ENCODE peak calls at places on chromosomes 3 and 15, in four cellular contexts. D, O, S and A are unnamed samples.

GRCh38 chr15:101237161-101237775 is 14.6 kb downstream of the CHSY1 start:
- DNase-seq in O (no peak), D (no peak), S (no peak), A (no peak)

GRCh38 chr3:134896696-134897095 is 101.6 kb downstream of the EPHB1 start:
- DNase-seq in D (no peak), S (no peak), O (no peak), A (no peak)

GRCh38 chr3:17833786-17834559 is 91.5 kb upstream of the TBC1D5 start:
- DNase-seq in D (no peak), S (no peak), O (no peak), A (no peak)

GRCh38 chr3:172031957-172032356 is 7.4 kb upstream of the FNDC3B start:
- DNase-seq in D (no peak), S (no peak), O (no peak), A (no peak)

GRCh38 chr3:138356666-138357409 is 8.5 kb downstream of the MRAS start:
- DNase-seq in S (no peak), O (no peak), D (no peak), A (peak; percentile 57)

GRCh38 chr3:113534365-113534764 is 2.0 kb downstream of the SIDT1 start:
- DNase-seq in D (no peak), S (no peak), O (no peak), A (no peak)

GRCh38 chr15:67981118-67981685 is 72.9 kb upstream of the PIAS1 start:
- DNase-seq in D (no peak), O (no peak), S (no peak), A (no peak)

GRCh38 chr3:8539419-8539818 is 37.8 kb downstream of the LMCD1 start:
- DNase-seq in D (no peak), S (no peak), O (no peak), A (no peak)

GRCh38 chr3:50370594-50370993 is 11.3 kb upstream of the TMEM115 start:
- DNase-seq in S (peak; percentile 45), D (no peak), O (no peak), A (no peak)

GRCh38 chr3:157155591-157155990 is 4.4 kb downstream of the CCNL1 start:
- DNase-seq in O (no peak), D (no peak), S (no peak), A (no peak)

GRCh38 chr3:188389711-188390346 is 235.9 kb downstream of the LPP start:
- DNase-seq in D (no peak), S (no peak), O (peak; percentile 84), A (peak; percentile 73)
- TF ChIP-seq POLR2A in D (no peak), S (no peak), O (no peak), A (no peak)

DNA sequence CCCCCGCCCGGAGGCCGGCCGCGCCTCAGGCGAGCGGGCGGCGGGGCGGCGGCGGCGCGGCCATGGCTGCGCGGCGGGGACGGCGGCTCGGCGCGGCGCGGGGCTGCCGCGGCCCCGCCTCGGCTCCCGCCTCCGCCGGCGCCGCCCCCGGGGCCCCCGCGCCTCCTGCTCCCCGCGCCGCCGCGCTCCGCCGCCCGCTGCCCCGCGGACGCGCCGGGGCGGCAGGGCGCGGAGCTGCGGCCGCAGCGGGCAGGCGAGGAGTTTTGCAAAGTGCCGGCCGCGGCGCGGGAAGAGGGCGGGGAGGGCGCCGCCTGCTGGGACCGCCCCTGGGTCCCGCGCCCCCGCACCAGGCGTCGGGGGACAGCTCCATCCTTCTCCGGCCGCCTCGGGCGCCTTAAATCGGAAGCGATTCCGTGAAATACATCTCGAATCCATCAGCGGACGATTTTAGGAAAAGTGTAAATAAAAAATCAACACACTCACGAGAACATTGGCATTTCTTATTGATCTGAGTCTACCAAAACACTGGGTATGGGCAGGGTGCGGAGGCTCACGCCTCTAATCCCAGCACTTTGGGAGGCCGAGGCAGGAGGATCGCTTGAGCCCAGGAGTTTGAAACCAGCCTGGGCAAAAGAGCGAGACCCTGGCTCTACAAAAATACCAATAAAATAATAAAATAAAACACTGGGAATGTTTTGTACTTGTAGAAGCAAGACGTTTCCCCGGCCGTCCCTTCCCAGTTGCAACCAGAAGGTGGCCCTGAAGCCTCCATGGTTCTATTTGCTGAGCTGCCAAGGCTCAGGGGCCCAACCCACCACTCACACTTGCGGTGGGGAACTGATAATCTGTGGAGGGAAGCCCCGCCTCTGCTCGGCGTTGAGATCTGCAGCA is 136.9 kb downstream of the NUP210 start:
- DNase-seq in S (peak; percentile 63), D (peak; percentile 33), O (no peak), A (peak; percentile 58)
- TF ChIP-seq CTCF in S (peak; percentile 32), D (peak; percentile 15), O (no peak), A (no peak)

GRCh38 chr3:194661946-194662345 is 10.0 kb downstream of the LSG1 start:
- DNase-seq in S (no peak), D (no peak), O (no peak), A (no peak)
- H3K4me3 ChIP-seq in S (no peak overlapping the region), D (no peak overlapping the region), O (no peak overlapping the region), A (no peak overlapping the region)

GRCh38 chr3:195150194-195151118 is 120.5 kb downstream of the XXYLT1 start:
- DNase-seq in O (peak; percentile 93), S (no peak), D (peak; percentile 59), A (peak; percentile 93)
- TF ChIP-seq POLR2A in O (peak; percentile 40), S (no peak), D (peak; percentile 52), A (no peak)

GRCh38 chr15:35548435-35548834 is 2.5 kb upstream of the DPH6 start:
- DNase-seq in D (no peak), O (no peak), S (no peak), A (no peak)

GRCh38 chr15:35545316-35545824 is 595 bp downstream of the DPH6 start:
- DNase-seq in D (peak; percentile 47), O (peak; percentile 76), S (peak; percentile 55), A (peak; percentile 68)

GRCh38 chr15:35547775-35548364 is 1.9 kb upstream of the DPH6 start:
- DNase-seq in S (no peak), D (no peak), O (no peak), A (no peak)

GRCh38 chr15:35546581-35547381 is 816 bp upstream of the DPH6 start:
- DNase-seq in D (no peak), S (no peak), O (peak; percentile 69), A (no peak)

DNA sequence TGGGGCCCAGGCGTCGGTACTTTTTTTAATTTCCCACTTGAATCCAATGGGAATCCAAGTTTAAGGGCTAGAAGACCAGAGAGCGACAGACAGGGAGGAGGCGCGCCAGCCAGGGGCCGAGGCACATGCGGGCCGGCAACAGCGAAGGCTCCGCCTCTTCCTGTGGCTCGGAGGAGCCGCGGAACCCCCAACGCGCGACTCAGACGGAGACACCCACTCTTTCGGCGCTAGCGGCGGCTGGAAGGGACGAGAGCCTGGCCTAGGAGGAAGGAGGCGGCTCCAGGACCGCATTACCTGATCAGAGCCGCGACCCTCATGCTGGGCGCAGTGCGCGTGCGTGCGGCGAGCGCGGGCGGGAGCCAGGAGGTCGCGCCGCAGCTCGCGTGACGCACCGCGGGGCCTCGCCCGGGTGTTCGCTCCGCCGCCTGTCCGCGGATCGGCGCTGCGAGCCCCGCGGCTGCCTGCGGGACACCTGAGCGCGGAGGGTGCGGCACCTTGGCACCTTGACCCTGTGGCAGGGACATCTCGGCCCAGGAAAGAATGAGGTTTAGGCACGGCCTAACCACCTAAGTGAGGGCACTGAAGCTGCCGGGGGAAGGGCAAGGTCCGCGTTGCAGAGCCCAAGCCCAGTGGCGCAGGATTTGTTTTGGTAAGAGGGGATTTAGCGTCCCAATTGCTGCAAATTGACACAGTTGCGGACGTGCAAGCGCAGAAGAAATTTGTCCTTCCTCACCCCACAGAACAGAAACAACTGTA is at the start of gene DPH6:
- DNase-seq in S (peak; percentile 82), O (peak; percentile 91), D (peak; percentile 81), A (peak; percentile 90)
- TF ChIP-seq CTCF in S (no peak), O (no peak), D (peak; percentile 3), A (no peak)

DNA sequence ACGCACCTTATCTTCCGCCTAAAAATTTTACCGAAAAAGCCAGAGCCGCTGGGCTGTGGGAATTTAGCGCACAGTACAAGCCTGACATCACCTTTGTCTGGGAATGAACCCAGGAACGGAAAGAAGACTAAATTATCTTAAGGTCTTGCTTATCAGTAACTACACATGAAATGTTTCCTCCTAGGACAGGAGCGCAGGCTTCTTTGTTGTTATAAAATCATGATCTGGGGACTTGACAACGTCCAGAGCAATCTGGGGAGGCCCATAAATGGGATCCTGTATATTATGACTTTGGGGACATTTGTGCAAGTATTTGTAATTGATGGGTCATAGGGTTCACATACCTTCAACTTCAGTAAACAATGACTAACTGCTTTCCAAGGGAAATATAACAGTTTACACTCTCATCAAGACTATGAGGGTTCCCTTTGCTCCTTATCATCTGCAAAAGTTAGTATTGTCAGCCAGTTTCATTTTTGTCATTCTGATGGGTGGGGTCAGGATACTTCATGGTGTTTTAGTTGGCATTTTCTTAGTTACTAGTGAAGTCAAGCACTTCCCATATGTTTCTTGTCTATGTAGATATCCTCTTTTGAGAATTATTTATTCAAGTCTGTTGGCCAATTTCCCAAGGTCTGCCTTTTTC is 213.9 kb upstream of the PFN2 start:
- DNase-seq in S (peak; percentile 36), D (no peak), O (no peak), A (no peak)
- H3K4me3 ChIP-seq in S (peak overlapping the region; percentile 39), D (no peak overlapping the region), O (no peak overlapping the region), A (peak overlapping the region; percentile 39)

DNA sequence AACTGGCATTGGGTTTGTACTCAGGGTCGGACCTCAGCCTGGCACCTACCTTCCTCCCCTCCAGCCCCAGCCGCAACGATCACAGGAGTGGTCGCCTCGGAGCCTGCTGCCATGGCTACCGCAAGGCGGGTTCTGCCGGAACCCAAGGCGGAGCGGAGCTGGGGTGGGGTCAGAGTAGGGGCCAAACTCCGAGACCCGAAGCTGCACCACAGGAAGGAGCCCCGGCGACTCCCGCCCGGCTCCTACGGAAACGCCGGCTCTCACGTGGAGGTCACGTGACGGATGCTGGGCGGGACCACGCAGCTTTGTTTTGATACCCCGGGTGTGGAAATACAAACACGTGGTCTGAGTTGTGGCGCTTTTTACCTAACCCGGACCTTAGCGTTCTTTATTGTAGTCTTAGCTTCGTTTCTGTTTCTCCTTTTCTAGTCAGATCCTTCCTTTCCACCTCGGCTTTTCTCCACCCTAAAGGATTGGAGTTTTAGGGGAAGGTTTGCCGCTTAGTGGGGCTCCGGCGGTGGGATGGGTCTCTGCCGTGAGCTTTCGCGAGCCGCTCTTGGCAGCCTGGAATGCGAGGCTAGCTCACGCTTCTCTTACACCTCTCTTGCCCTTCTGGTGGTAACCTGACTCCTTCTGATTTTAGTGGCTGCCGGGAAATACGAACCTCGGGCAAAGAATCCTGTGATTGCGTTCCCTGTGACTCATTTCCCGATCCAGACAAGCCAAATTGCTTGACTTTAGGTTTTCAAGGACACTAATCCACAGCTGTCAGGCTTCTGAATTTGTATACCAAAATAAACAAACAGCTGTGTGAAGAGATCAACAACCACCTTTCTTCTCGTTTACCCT is at the start of gene HSPBAP1:
- DNase-seq in D (peak; percentile 92), O (peak; percentile 97), S (peak; percentile 92), A (peak; percentile 96)
- TF ChIP-seq POLR2A in D (peak; percentile 81), O (peak; percentile 81), S (peak; percentile 74), A (peak; percentile 43)